ENCODE peak calls at places on chromosomes 1 and 21, in six cellular contexts. One of them, this sample, is unnamed.

GRCh38 chr1:16151200-16151708 is 4.6 kb downstream of the EPHA2 start:
- DNase-seq in SK-N-SH: peak; percentile 59
- DNase-seq in HepG2: no peak
- DNase-seq in H1: no peak
- DNase-seq in GM12878: no peak
- DNase-seq in K562: peak; percentile 45
- DNase-seq in this sample: peak; percentile 34

GRCh38 chr1:30764396-30764795 is 6.8 kb upstream of the LAPTM5 start:
- DNase-seq in SK-N-SH: no peak
- DNase-seq in HepG2: no peak
- DNase-seq in H1: no peak
- DNase-seq in GM12878: no peak
- DNase-seq in K562: no peak
- DNase-seq in this sample: no peak

GRCh38 chr1:25476186-25477097 is 45.7 kb downstream of the MACO1 start:
- DNase-seq in SK-N-SH: no peak
- DNase-seq in HepG2: no peak
- DNase-seq in H1: no peak
- DNase-seq in GM12878: peak; percentile 26
- DNase-seq in K562: no peak
- DNase-seq in this sample: no peak

GRCh38 chr1:910311-910880 is 13.3 kb upstream of the SAMD11 start:
- DNase-seq in SK-N-SH: peak; percentile 41
- DNase-seq in HepG2: no peak
- DNase-seq in H1: no peak
- DNase-seq in GM12878: no peak
- DNase-seq in K562: no peak
- DNase-seq in this sample: no peak

GRCh38 chr1:215484111-215484914 is 82.8 kb upstream of the KCTD3 start:
- DNase-seq in SK-N-SH: no peak
- DNase-seq in HepG2: no peak
- DNase-seq in H1: no peak
- DNase-seq in GM12878: no peak
- DNase-seq in K562: no peak
- DNase-seq in this sample: no peak

GRCh38 chr1:228337711-228338520 is 68.7 kb downstream of the TRIM11 start:
- DNase-seq in SK-N-SH: no peak
- DNase-seq in HepG2: no peak
- DNase-seq in H1: peak; percentile 43
- DNase-seq in GM12878: no peak
- DNase-seq in K562: no peak
- DNase-seq in this sample: no peak

GRCh38 chr1:239982762-239983161 is 108.9 kb upstream of the FMN2 start:
- DNase-seq in SK-N-SH: no peak
- DNase-seq in HepG2: no peak
- DNase-seq in H1: no peak
- DNase-seq in GM12878: no peak
- DNase-seq in K562: no peak
- DNase-seq in this sample: no peak

GRCh38 chr1:21290546-21290944 is 282 bp upstream of the ECE1 start:
- DNase-seq in SK-N-SH: no peak
- DNase-seq in HepG2: no peak
- DNase-seq in H1: no peak
- DNase-seq in GM12878: peak; percentile 43
- DNase-seq in K562: no peak
- DNase-seq in this sample: no peak

GRCh38 chr1:189805735-189806134 is 671.9 kb downstream of the BRINP3 start:
- DNase-seq in SK-N-SH: no peak
- DNase-seq in HepG2: no peak
- DNase-seq in H1: no peak
- DNase-seq in GM12878: no peak
- DNase-seq in K562: no peak
- DNase-seq in this sample: no peak
- TF ChIP-seq GABPA in SK-N-SH: no peak
- TF ChIP-seq GABPA in HepG2: no peak
- TF ChIP-seq GABPA in H1: no peak
- TF ChIP-seq GABPA in GM12878: no peak
- TF ChIP-seq GABPA in K562: no peak
- TF ChIP-seq GABPA in this sample: no peak

DNA sequence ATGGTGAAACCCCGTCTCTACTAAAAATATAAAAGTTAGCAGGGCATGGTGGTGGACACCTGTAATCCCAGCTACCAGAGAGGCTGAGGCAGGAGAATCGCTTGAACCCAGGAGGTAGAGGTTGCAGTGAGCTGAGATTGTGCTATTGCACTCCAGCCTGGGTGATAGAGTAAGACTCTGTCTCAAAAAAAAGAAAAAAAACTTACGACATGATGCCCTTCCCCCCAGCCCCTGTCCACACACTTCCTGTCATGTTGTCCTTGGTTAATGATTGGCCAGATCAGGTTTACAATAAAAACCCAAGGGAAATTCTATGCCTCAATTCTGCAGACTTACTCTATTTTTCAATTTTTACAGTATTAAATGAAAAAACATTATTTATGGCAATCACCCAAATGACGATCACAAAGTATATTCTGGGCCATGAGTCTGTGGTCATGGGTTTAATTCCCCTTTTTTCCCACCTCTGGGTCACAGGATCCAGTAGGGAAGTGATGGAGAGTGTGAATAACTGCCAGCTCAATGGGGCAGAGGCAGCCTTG is 90.3 kb downstream of the BCAR3 start:
- DNase-seq in SK-N-SH: no peak
- DNase-seq in HepG2: peak; percentile 76
- DNase-seq in H1: no peak
- DNase-seq in GM12878: no peak
- DNase-seq in K562: no peak
- DNase-seq in this sample: no peak
- TF ChIP-seq GABPA in SK-N-SH: no peak
- TF ChIP-seq GABPA in HepG2: peak; percentile 5
- TF ChIP-seq GABPA in H1: no peak
- TF ChIP-seq GABPA in GM12878: no peak
- TF ChIP-seq GABPA in K562: no peak
- TF ChIP-seq GABPA in this sample: no peak

DNA sequence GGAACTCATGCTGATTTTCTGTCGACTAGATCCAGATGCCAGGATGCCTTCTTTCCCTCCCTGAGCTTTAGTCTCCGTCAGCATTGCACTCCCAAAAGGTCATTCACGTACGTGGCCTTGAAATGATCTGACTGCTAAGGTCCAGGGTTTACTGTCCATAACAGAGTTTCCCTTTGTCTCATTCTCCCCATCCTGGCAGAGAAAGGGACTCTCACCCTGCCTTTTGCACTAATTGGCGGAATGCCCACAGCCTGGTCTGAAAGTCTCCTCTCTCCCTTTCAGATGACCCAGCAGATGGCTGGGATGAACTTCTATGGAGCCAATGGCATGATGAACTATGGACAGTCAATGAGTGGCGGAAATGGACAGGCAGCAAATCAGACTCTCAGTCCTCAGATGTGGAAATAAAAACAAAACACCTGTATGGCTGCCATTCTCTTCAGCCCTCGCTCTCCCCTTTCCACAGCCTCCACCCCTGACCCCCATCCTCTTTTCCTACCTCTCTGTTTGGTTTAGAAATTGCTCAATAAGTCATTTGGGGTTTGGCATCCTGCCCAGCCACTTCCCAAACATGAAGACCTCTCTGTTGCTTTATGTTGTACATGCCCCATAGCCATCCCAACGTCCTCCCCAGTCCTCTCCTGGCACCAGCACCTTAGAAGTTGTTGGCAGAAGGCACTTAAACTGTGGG is 28.4 kb upstream of the ZFP69B start:
- DNase-seq in SK-N-SH: no peak
- DNase-seq in HepG2: peak; percentile 99
- DNase-seq in H1: no peak
- DNase-seq in GM12878: no peak
- DNase-seq in K562: no peak
- DNase-seq in this sample: peak; percentile 61
- TF ChIP-seq GABPA in SK-N-SH: no peak
- TF ChIP-seq GABPA in HepG2: no peak
- TF ChIP-seq GABPA in H1: no peak
- TF ChIP-seq GABPA in GM12878: no peak
- TF ChIP-seq GABPA in K562: no peak
- TF ChIP-seq GABPA in this sample: no peak

GRCh38 chr21:15754640-15755039 is 24.9 kb downstream of the USP25 start:
- DNase-seq in SK-N-SH: no peak
- DNase-seq in HepG2: peak; percentile 73
- DNase-seq in H1: no peak
- DNase-seq in GM12878: no peak
- DNase-seq in K562: no peak
- DNase-seq in this sample: no peak
- TF ChIP-seq GABPA in SK-N-SH: no peak
- TF ChIP-seq GABPA in HepG2: no peak
- TF ChIP-seq GABPA in H1: no peak
- TF ChIP-seq GABPA in GM12878: no peak
- TF ChIP-seq GABPA in K562: no peak
- TF ChIP-seq GABPA in this sample: no peak

DNA sequence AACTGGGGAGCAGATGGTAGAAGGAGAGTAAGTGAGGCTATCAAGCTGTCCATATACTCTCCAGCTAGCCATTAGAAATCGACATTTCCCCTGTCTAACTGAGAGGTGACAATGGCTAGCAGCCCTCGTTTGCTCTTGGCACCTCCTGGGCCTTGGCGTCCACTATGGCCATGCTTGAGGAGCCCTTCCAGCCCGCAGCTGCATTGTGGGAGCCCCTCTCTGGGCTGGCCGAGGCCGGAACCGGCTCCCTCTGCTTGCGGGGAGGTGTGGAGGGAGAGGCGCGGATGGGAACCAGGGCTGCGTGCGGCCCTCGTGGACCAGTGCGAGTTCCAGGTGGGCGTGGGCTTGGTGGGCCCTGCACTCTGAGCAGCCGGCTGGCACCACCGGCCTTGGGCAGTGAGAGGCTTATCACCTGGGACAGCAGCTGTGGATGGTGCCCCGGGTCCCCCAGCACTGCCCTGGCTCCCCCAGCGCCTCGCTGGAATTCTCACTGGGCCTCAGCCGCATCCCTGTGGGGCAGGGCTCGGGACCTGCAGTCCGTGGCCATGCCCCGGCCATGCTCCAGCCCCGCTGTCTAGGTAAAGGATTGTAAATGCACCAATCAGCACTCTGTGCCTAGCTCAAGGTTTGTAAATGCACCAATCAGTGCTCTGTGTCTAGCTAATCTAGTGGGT is 56.2 kb upstream of the PARP1 start:
- DNase-seq in SK-N-SH: no peak
- DNase-seq in HepG2: no peak
- DNase-seq in H1: no peak
- DNase-seq in GM12878: no peak
- DNase-seq in K562: no peak
- DNase-seq in this sample: no peak
- TF ChIP-seq GABPA in SK-N-SH: no peak
- TF ChIP-seq GABPA in HepG2: no peak
- TF ChIP-seq GABPA in H1: no peak
- TF ChIP-seq GABPA in GM12878: no peak
- TF ChIP-seq GABPA in K562: no peak
- TF ChIP-seq GABPA in this sample: no peak

DNA sequence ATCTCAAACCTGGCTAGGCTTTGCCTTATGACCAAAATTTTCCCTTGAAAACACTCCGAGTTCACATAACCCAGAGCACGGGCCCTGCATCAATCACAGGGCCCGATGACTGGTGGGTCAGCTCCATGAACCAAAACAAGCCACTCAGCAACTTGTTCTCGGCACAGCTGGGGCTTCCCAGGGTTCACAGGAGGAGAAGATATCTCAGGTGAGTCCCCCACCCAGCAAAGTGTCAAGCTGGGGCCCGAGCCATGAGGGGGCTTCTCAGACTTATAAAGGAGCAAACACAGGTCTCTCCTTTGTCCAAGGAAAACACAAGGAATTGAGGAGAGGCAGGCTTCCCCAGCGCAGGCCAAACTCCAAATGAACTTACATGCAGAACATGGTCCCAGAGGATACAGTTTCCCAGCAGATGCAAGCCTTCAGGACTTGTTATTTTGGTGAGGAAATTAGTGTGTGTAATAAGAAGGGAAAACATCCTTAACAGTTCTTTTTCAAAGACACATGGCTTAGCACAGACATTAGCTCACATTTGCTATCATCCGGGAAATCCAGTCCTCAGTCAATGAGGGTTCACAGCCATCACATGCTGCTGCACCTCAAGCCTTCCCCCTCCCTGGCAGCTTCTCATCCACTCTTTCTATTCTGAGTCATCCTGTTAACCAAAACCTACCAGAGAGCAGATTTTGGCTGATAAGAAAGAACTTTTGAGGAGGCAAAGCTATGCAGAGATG is 98.1 kb upstream of the NFIA start:
- DNase-seq in SK-N-SH: no peak
- DNase-seq in HepG2: no peak
- DNase-seq in H1: no peak
- DNase-seq in GM12878: no peak
- DNase-seq in K562: no peak
- DNase-seq in this sample: no peak
- TF ChIP-seq GABPA in SK-N-SH: no peak
- TF ChIP-seq GABPA in HepG2: no peak
- TF ChIP-seq GABPA in H1: no peak
- TF ChIP-seq GABPA in GM12878: no peak
- TF ChIP-seq GABPA in K562: no peak
- TF ChIP-seq GABPA in this sample: no peak

GRCh38 chr21:33189845-33190244 is 39.9 kb upstream of the IFNAR2 start:
- DNase-seq in SK-N-SH: no peak
- DNase-seq in HepG2: no peak
- DNase-seq in H1: no peak
- DNase-seq in GM12878: no peak
- DNase-seq in K562: no peak
- DNase-seq in this sample: no peak

GRCh38 chr21:33189237-33189636 is 40.5 kb upstream of the IFNAR2 start:
- DNase-seq in SK-N-SH: no peak
- DNase-seq in HepG2: no peak
- DNase-seq in H1: no peak
- DNase-seq in GM12878: no peak
- DNase-seq in K562: no peak
- DNase-seq in this sample: no peak

GRCh38 chr21:33185852-33186251 is 43.9 kb upstream of the IFNAR2 start:
- DNase-seq in SK-N-SH: no peak
- DNase-seq in HepG2: no peak
- DNase-seq in H1: no peak
- DNase-seq in GM12878: no peak
- DNase-seq in K562: no peak
- DNase-seq in this sample: no peak
- TF ChIP-seq GABPA in SK-N-SH: no peak
- TF ChIP-seq GABPA in HepG2: no peak
- TF ChIP-seq GABPA in H1: no peak
- TF ChIP-seq GABPA in GM12878: no peak
- TF ChIP-seq GABPA in K562: no peak
- TF ChIP-seq GABPA in this sample: no peak

GRCh38 chr1:5906966-5907365 is 85.3 kb downstream of the NPHP4 start:
- DNase-seq in SK-N-SH: no peak
- DNase-seq in HepG2: no peak
- DNase-seq in H1: peak; percentile 24
- DNase-seq in GM12878: no peak
- DNase-seq in K562: no peak
- DNase-seq in this sample: no peak
- TF ChIP-seq GABPA in SK-N-SH: no peak
- TF ChIP-seq GABPA in HepG2: no peak
- TF ChIP-seq GABPA in H1: no peak
- TF ChIP-seq GABPA in GM12878: no peak
- TF ChIP-seq GABPA in K562: no peak
- TF ChIP-seq GABPA in this sample: no peak

GRCh38 chr1:71295340-71295739 is 214.5 kb upstream of the ZRANB2 start:
- DNase-seq in SK-N-SH: no peak
- DNase-seq in HepG2: no peak
- DNase-seq in H1: no peak
- DNase-seq in GM12878: no peak
- DNase-seq in K562: no peak
- DNase-seq in this sample: no peak
- TF ChIP-seq GABPA in SK-N-SH: no peak
- TF ChIP-seq GABPA in HepG2: no peak
- TF ChIP-seq GABPA in H1: no peak
- TF ChIP-seq GABPA in GM12878: no peak
- TF ChIP-seq GABPA in K562: no peak
- TF ChIP-seq GABPA in this sample: no peak